ENCODE peak calls at places on chromosome X, in eight cellular contexts. Y, V, B, G, T, J, R and A are unnamed samples.
A peak's percentile ranks its signal among the peaks of the same experiment; 100 is the strongest.

GRCh38 chrX:155027509-155028066 is 944 bp downstream of the FUNDC2 start:
- DNase-seq in T (no peak), G (peak; percentile 83), J (peak; percentile 71), Y (peak; percentile 76), R (peak; percentile 23), V (peak; percentile 45), B (no peak), A (no peak)

GRCh38 chrX:119880552-119881437 is 9.2 kb downstream of the NDUFA1 start:
- DNase-seq in V (peak; percentile 55), J (peak; percentile 29), B (no peak), Y (peak; percentile 70), R (peak; percentile 7), G (peak; percentile 73), T (peak; percentile 59), A (peak; percentile 57)

GRCh38 chrX:17542123-17542522 is 167.1 kb downstream of the NHS start:
- DNase-seq in Y (no peak), J (no peak), G (no peak), T (no peak), V (no peak), R (no peak), B (no peak), A (no peak)

GRCh38 chrX:76064825-76065224 is 108.0 kb upstream of the PBDC1 start:
- DNase-seq in J (no peak), Y (no peak), V (no peak), R (no peak), B (no peak), T (no peak), G (no peak), A (no peak)

GRCh38 chrX:96568088-96568487 is 116.6 kb upstream of the DIAPH2 start:
- DNase-seq in Y (no peak), V (no peak), B (no peak), R (no peak), G (no peak), J (no peak), T (no peak), A (no peak)

GRCh38 chrX:134315893-134316292 is 78.9 kb downstream of the CCDC160 start:
- DNase-seq in T (no peak), J (no peak), G (no peak), B (no peak), V (no peak), R (no peak), Y (no peak), A (no peak)

GRCh38 chrX:12945494-12945893 is 29.4 kb upstream of the TMSB4X start:
- DNase-seq in B (no peak), Y (no peak), R (no peak), T (no peak), G (no peak), V (no peak), J (no peak), A (no peak)

GRCh38 chrX:118218079-118218478 is 101.5 kb upstream of the KLHL13 start:
- DNase-seq in V (no peak), T (no peak), R (no peak), J (no peak), B (no peak), G (no peak), Y (no peak), A (no peak)

GRCh38 chrX:50471390-50471789 is 765 bp upstream of the DGKK start:
- DNase-seq in Y (no peak), R (no peak), J (no peak), G (no peak), B (no peak), V (no peak), T (no peak), A (no peak)

GRCh38 chrX:11209798-11210197 is 83.4 kb upstream of the AMELX start:
- DNase-seq in G (no peak), J (no peak), T (no peak), R (no peak), V (no peak), B (no peak), Y (peak; percentile 0), A (no peak)

GRCh38 chrX:39819921-39820849 is 277.6 kb downstream of the BCOR start:
- DNase-seq in R (no peak), T (no peak), Y (no peak), V (no peak), G (no peak), B (peak; percentile 49), J (no peak), A (no peak)

GRCh38 chrX:110657073-110657472 is 138.5 kb downstream of the CHRDL1 start:
- DNase-seq in B (no peak), R (no peak), J (no peak), T (no peak), V (no peak), G (no peak), Y (no peak), A (no peak)

GRCh38 chrX:67564475-67564874 is 20.7 kb downstream of the AR start:
- DNase-seq in R (no peak), J (no peak), G (no peak), T (no peak), Y (no peak), V (no peak), B (no peak), A (no peak)

GRCh38 chrX:151715735-151716134 is at the start of gene FATE1:
- DNase-seq in G (no peak), R (no peak), Y (no peak), T (no peak), B (no peak), V (no peak), J (no peak), A (no peak)

GRCh38 chrX:75781618-75782017 is 3.4 kb downstream of the MAGEE2 start:
- DNase-seq in J (no peak), Y (no peak), G (peak; percentile 10), T (no peak), B (no peak), V (no peak), R (no peak), A (no peak)

GRCh38 chrX:46256875-46257274 is 288.3 kb downstream of the ZNF674 start:
- DNase-seq in V (no peak), Y (no peak), G (no peak), J (no peak), T (no peak), R (no peak), B (no peak), A (no peak)

GRCh38 chrX:46251755-46252154 is 293.5 kb downstream of the ZNF674 start:
- DNase-seq in G (peak; percentile 10), R (no peak), J (peak; percentile 51), T (peak; percentile 5), Y (peak; percentile 62), B (no peak), V (peak; percentile 37), A (no peak)

GRCh38 chrX:46255066-46255465 is 290.2 kb downstream of the ZNF674 start:
- DNase-seq in G (peak; percentile 16), R (no peak), T (no peak), Y (peak; percentile 31), B (no peak), J (no peak), V (no peak), A (peak; percentile 39)

GRCh38 chrX:46257451-46257879 is 287.8 kb downstream of the ZNF674 start:
- DNase-seq in Y (peak; percentile 29), R (no peak), J (no peak), V (no peak), T (no peak), G (no peak), B (no peak), A (no peak)

GRCh38 chrX:46254623-46255022 is 290.6 kb downstream of the ZNF674 start:
- DNase-seq in B (no peak), G (no peak), R (no peak), V (no peak), J (no peak), T (no peak), Y (peak; percentile 47), A (no peak)
- H3K4me3 ChIP-seq in B (no peak overlapping the region), G (peak overlapping the region; percentile 1), R (no peak overlapping the region), V (no peak overlapping the region), J (no peak overlapping the region), T (no peak overlapping the region), Y (no peak overlapping the region), A (no peak overlapping the region)

GRCh38 chrX:77962068-77962902 is 7.2 kb downstream of the PGAM4 start:
- DNase-seq in B (no peak), V (no peak), G (no peak), R (no peak), J (no peak), T (no peak), Y (no peak), A (no peak)
- H3K4me3 ChIP-seq in B (no peak overlapping the region), V (no peak overlapping the region), G (no peak overlapping the region), R (no peak overlapping the region), J (no peak overlapping the region), T (no peak overlapping the region), Y (no peak overlapping the region), A (no peak overlapping the region)

GRCh38 chrX:41122664-41123257 is 37.5 kb downstream of the USP9X start:
- DNase-seq in V (no peak), J (no peak), T (no peak), B (no peak), R (no peak), Y (no peak), G (no peak), A (no peak)

GRCh38 chrX:41119803-41120202 is 34.6 kb downstream of the USP9X start:
- DNase-seq in V (no peak), T (no peak), Y (no peak), J (no peak), B (no peak), G (no peak), R (no peak), A (no peak)

GRCh38 chrX:41116948-41117347 is 31.7 kb downstream of the USP9X start:
- DNase-seq in V (no peak), R (no peak), T (no peak), B (no peak), Y (no peak), G (no peak), J (no peak), A (peak; percentile 20)

GRCh38 chrX:41118156-41118555 is 32.9 kb downstream of the USP9X start:
- DNase-seq in J (no peak), T (no peak), B (no peak), G (no peak), Y (no peak), R (no peak), V (no peak), A (no peak)

GRCh38 chrX:41121766-41122165 is 36.5 kb downstream of the USP9X start:
- DNase-seq in G (no peak), B (no peak), J (no peak), R (no peak), T (no peak), V (no peak), Y (no peak), A (no peak)
- H3K4me3 ChIP-seq in G (no peak overlapping the region), B (no peak overlapping the region), J (no peak overlapping the region), R (no peak overlapping the region), T (no peak overlapping the region), V (no peak overlapping the region), Y (no peak overlapping the region), A (no peak overlapping the region)

GRCh38 chrX:55450259-55450658 is 1.7 kb upstream of the MAGEH1 start:
- DNase-seq in Y (peak; percentile 4), J (no peak), B (no peak), V (no peak), T (no peak), R (no peak), G (peak; percentile 35), A (no peak)

GRCh38 chrX:55451626-55451989 is 319 bp upstream of the MAGEH1 start:
- DNase-seq in R (no peak), T (peak; percentile 1), J (no peak), B (peak; percentile 61), Y (no peak), G (no peak), V (no peak), A (no peak)

GRCh38 chrX:55451990-55452824 is at the start of gene MAGEH1:
- DNase-seq in T (peak; percentile 46), R (peak; percentile 86), B (peak; percentile 81), J (peak; percentile 70), V (peak; percentile 75), Y (peak; percentile 79), G (peak; percentile 87), A (peak; percentile 84)

GRCh38 chrX:55452825-55453124 is 848 bp downstream of the MAGEH1 start:
- DNase-seq in J (no peak), B (no peak), Y (no peak), R (no peak), G (no peak), V (no peak), T (no peak), A (no peak)

GRCh38 chrX:55451125-55451524 is 802 bp upstream of the MAGEH1 start:
- DNase-seq in J (no peak), T (no peak), B (no peak), Y (no peak), G (peak; percentile 4), R (no peak), V (no peak), A (no peak)
- H3K4me3 ChIP-seq in J (no peak overlapping the region), T (no peak overlapping the region), B (peak overlapping the region; percentile 75), Y (peak overlapping the region; percentile 77), G (peak overlapping the region; percentile 96), R (peak overlapping the region; percentile 51), V (no peak overlapping the region), A (no peak overlapping the region)